ENCODE peak calls at places on chromosomes 7 and 10, in six cellular contexts. J is OCI-LY7; C is effector memory CD4-positive, alpha-beta T cell; V is stimulated activated CD4-positive, alpha-beta T cell treated with anti-CD3 and anti-CD28 coated beads, Interleukin-1b, Interleukin-23, amount 100 ng/mL, for 24 hours; F is NCI-H1694; U is NCI-H1105. D is an unnamed sample.

GRCh38 chr7:46515844-46516590 is 594.9 kb upstream of the IGFBP3 start:
- DNase-seq in J (no peak), C (no peak), V (no peak), F (no peak), U (no peak), D (no peak)

GRCh38 chr10:73837072-73837471 is 25.7 kb upstream of the NDST2 start:
- DNase-seq in J (no peak), C (no peak), V (no peak), F (no peak), U (no peak), D (no peak)

GRCh38 chr7:23298141-23298851 is 843 bp upstream of the MALSU1 start:
- DNase-seq in J (no peak), C (no peak), V (no peak), F (no peak), U (no peak), D (peak)

GRCh38 chr7:78326189-78326588 is 527.6 kb downstream of the PHTF2 start:
- DNase-seq in J (no peak), C (no peak), V (no peak), F (no peak), U (no peak), D (no peak)

GRCh38 chr10:104445359-104445758 is 91.7 kb downstream of the CFAP58 start:
- DNase-seq in J (no peak), C (no peak), V (no peak), F (no peak), U (no peak), D (no peak)

GRCh38 chr7:106657085-106657991 is 3.6 kb downstream of the CCDC71L start:
- DNase-seq in J (no peak), C (no peak), V (no peak), F (no peak), U (no peak), D (no peak)

GRCh38 chr7:140342732-140343514 is 55.4 kb downstream of the SLC37A3 start:
- DNase-seq in J (peak), C (no peak), V (no peak), F (no peak), U (peak), D (peak)

GRCh38 chr10:125398270-125398669 is 237.9 kb upstream of the CTBP2 start:
- DNase-seq in J (no peak), C (no peak), V (no peak), F (no peak), U (no peak), D (no peak)

GRCh38 chr10:88194041-88194887 is 330.8 kb downstream of the PTEN start:
- DNase-seq in J (no peak), C (peak), V (no peak), F (no peak), U (no peak), D (no peak)

GRCh38 chr10:57341294-57341693 is 926.4 kb downstream of the IPMK start:
- DNase-seq in J (no peak), C (no peak), V (no peak), F (no peak), U (no peak), D (no peak)

GRCh38 chr10:79586933-79587332 is 23.8 kb upstream of the SFTPA1 start:
- DNase-seq in J (no peak), C (no peak), V (no peak), F (no peak), U (no peak), D (no peak)

GRCh38 chr10:19629559-19629958 is 186.7 kb upstream of the PLXDC2 start:
- DNase-seq in J (no peak), C (no peak), V (no peak), F (no peak), U (no peak), D (no peak)

GRCh38 chr7:45601094-45601493 is 26.9 kb downstream of the ADCY1 start:
- DNase-seq in J (no peak), C (no peak), V (no peak), F (no peak), U (no peak), D (no peak)

GRCh38 chr10:112957589-112958202 is 7.6 kb downstream of the TCF7L2 start:
- DNase-seq in J (no peak), C (no peak), V (no peak), F (no peak), U (no peak), D (no peak)

GRCh38 chr10:69742356-69742695 is 59.4 kb upstream of the COL13A1 start:
- DNase-seq in J (no peak), C (no peak), V (no peak), F (no peak), U (no peak), D (no peak)

GRCh38 chr7:74025745-74026144 is 2.2 kb upstream of the ELN start:
- DNase-seq in J (no peak), C (no peak), V (no peak), F (no peak), U (no peak), D (no peak)

GRCh38 chr7:157516911-157517781 is 180.3 kb downstream of the DNAJB6 start:
- DNase-seq in J (no peak), C (no peak), V (no peak), F (no peak), U (no peak), D (no peak)

GRCh38 chr7:70738080-70738479 is 393.9 kb upstream of the GALNT17 start:
- DNase-seq in J (no peak), C (no peak), V (no peak), F (no peak), U (no peak), D (no peak)

GRCh38 chr7:134737561-134738353 is 41.7 kb upstream of the CALD1 start:
- DNase-seq in J (no peak), C (no peak), V (peak), F (no peak), U (no peak), D (no peak)

GRCh38 chr7:106681815-106682495 is 21.0 kb upstream of the CCDC71L start:
- DNase-seq in J (no peak), C (no peak), V (no peak), F (no peak), U (no peak), D (no peak)

D was measured in NCI-H2081.